ENCODE peak calls at places on chromosomes 6 and 20, in ten cellular contexts. F, P, R, L, J, B, D, I, V and Z are unnamed samples.
A peak's percentile ranks its signal among the peaks of the same experiment; 100 is the strongest.

GRCh38 chr6:114649298-114649697 is 306.5 kb upstream of the HS3ST5 start:
- DNase-seq in V (no peak), I (no peak), F (no peak), P (no peak), L (no peak), R (no peak), B (no peak), D (no peak), J (no peak), Z (no peak)

GRCh38 chr6:157831424-157832249 is 8.6 kb downstream of the SNX9 start:
- DNase-seq in J (no peak), P (no peak), V (no peak), F (no peak), R (no peak), D (peak; percentile 22), B (no peak), I (no peak), L (no peak), Z (no peak)

GRCh38 chr6:112049996-112050395 is 3.9 kb upstream of the CCN6 start:
- DNase-seq in D (no peak), J (no peak), I (no peak), R (no peak), P (no peak), F (no peak), B (no peak), L (no peak), V (no peak), Z (no peak)

GRCh38 chr6:56534680-56535419 is 107.8 kb downstream of the DST start:
- DNase-seq in J (no peak), R (no peak), I (peak; percentile 31), V (no peak), L (no peak), D (no peak), P (no peak), F (no peak), B (no peak), Z (no peak)

GRCh38 chr20:35302421-35303335 is 10.5 kb upstream of the FAM83C start:
- DNase-seq in D (peak; percentile 52), L (no peak), J (peak; percentile 67), I (no peak), R (no peak), F (no peak), B (no peak), P (peak; percentile 88), V (no peak), Z (no peak)

GRCh38 chr6:15132854-15133670 is 112.8 kb upstream of the JARID2 start:
- DNase-seq in D (peak; percentile 13), I (peak; percentile 65), V (no peak), J (peak; percentile 48), R (peak; percentile 95), B (no peak), P (peak; percentile 90), L (no peak), F (peak; percentile 40), Z (no peak)

GRCh38 chr6:166471797-166472260 is 89.1 kb upstream of the MPC1 start:
- DNase-seq in D (no peak), J (no peak), L (peak; percentile 25), F (no peak), R (no peak), P (no peak), V (no peak), B (no peak), I (no peak), Z (no peak)

GRCh38 chr6:24868765-24869164 is 67.0 kb downstream of the RIPOR2 start:
- DNase-seq in D (no peak), P (no peak), F (no peak), L (no peak), J (no peak), I (no peak), V (no peak), B (no peak), R (no peak), Z (no peak)

GRCh38 chr6:142008776-142009175 is 123.9 kb upstream of the GJE1 start:
- DNase-seq in B (no peak), D (no peak), V (no peak), J (no peak), P (no peak), L (no peak), I (no peak), R (peak; percentile 28), F (no peak), Z (no peak)

GRCh38 chr6:142009647-142010046 is 123.1 kb upstream of the GJE1 start:
- DNase-seq in R (peak; percentile 98), I (no peak), D (peak; percentile 30), F (peak; percentile 42), B (no peak), J (peak; percentile 52), L (no peak), V (no peak), P (peak; percentile 72), Z (no peak)

GRCh38 chr6:142013286-142013685 is 119.4 kb upstream of the GJE1 start:
- DNase-seq in V (no peak), L (no peak), R (peak; percentile 84), D (peak; percentile 79), J (peak; percentile 87), I (no peak), P (peak; percentile 92), F (no peak), B (no peak), Z (no peak)

GRCh38 chr6:142011775-142012174 is 121.0 kb upstream of the GJE1 start:
- DNase-seq in F (no peak), R (no peak), L (no peak), B (no peak), D (no peak), P (no peak), J (no peak), V (no peak), I (no peak), Z (no peak)

DNA sequence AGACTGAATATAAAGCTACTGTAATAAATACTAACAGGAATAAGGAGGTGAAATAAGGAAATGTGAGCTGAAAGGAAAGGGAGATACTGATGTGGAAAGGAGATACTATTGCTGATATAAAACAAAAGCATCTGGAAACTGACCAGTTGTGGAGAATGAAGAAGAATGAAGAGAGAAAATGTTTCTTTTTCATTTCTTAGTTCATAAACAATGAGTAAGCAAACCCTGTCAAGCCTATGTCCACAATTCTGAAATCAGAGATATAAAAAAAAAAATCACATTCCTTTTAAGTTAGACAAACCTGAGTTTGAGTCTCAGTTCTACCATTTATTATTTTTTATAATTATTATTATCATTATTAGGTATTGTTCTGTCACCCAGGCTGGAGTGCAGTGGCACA is 121.6 kb upstream of the GJE1 start:
- DNase-seq in F (no peak), R (no peak), I (no peak), P (peak; percentile 72), D (peak; percentile 52), L (no peak), J (peak; percentile 40), B (no peak), V (no peak), Z (no peak)
- H3K4me1 ChIP-seq in F (peaks cover 33% of the 10 kb centered on the region), R (peaks cover 94% of the 10 kb centered on the region), I (no peaks in the 10 kb centered on the region), P (peaks cover 20% of the 10 kb centered on the region), D (peaks cover 35% of the 10 kb centered on the region), L (no peaks in the 10 kb centered on the region), J (peaks cover 22% of the 10 kb centered on the region), B (no peaks in the 10 kb centered on the region), V (no peaks in the 10 kb centered on the region), Z (no peaks in the 10 kb centered on the region)

GRCh38 chr6:30914854-30915590 is 984 bp downstream of the VARS2 start:
- DNase-seq in P (no peak), L (no peak), R (no peak), F (peak; percentile 14), J (no peak), D (no peak), I (no peak), B (no peak), V (peak; percentile 40), Z (no peak)

GRCh38 chr6:30914076-30914853 is at the start of gene VARS2:
- DNase-seq in I (peak; percentile 91), L (peak; percentile 96), J (peak; percentile 92), B (peak; percentile 85), F (peak; percentile 99), D (peak; percentile 97), R (peak; percentile 80), V (peak; percentile 90), P (peak; percentile 88), Z (peak; percentile 88)

GRCh38 chr6:30917487-30917886 is 3.4 kb downstream of the VARS2 start:
- DNase-seq in I (no peak), P (no peak), R (no peak), L (no peak), V (no peak), J (no peak), B (no peak), D (no peak), F (no peak), Z (no peak)

GRCh38 chr6:30913721-30914075 is 340 bp upstream of the VARS2 start:
- DNase-seq in V (no peak), F (no peak), L (no peak), P (no peak), I (no peak), B (no peak), D (no peak), R (no peak), J (no peak), Z (no peak)

DNA sequence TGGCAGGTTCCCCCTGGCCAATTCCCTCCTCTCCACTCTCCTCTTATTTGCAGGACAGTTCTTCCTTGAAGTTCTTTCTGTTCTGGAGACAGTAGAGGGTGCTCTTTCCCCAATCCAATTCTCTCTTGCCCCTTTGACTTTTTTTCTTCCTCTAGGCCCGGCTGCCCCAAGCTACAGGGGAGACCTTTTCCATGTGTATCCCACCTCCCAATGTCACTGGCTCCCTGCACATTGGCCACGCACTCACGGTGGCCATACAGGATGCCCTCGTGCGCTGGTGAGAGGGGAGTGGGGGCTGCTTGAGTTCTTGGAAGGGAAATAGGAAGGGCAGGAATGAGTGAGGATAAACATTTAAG is 1.5 kb downstream of the VARS2 start:
- DNase-seq in L (no peak), D (peak; percentile 86), F (peak; percentile 45), B (peak; percentile 11), V (no peak), J (peak; percentile 78), R (peak; percentile 55), I (peak; percentile 55), P (peak; percentile 71), Z (no peak)
- H3K4me3 ChIP-seq in L (no peak overlapping the region), D (no peak overlapping the region), F (no peak overlapping the region), B (no peak overlapping the region), V (peak overlapping the region; percentile 76), J (no peak overlapping the region), R (no peak overlapping the region), I (no peak overlapping the region), P (no peak overlapping the region), Z (no peak overlapping the region)

GRCh38 chr6:10403385-10404106 is 11.3 kb downstream of the TFAP2A start:
- DNase-seq in L (no peak), R (no peak), J (peak; percentile 36), D (peak; percentile 86), I (no peak), F (peak; percentile 66), P (peak; percentile 85), B (no peak), V (no peak), Z (no peak)
- H3K4me1 ChIP-seq in L (peaks cover 17% of the 10 kb centered on the region), R (peaks cover 38% of the 10 kb centered on the region), J (peaks cover 8% of the 10 kb centered on the region), D (peaks cover 8% of the 10 kb centered on the region), I (peaks cover 48% of the 10 kb centered on the region), F (peaks cover 66% of the 10 kb centered on the region), P (peaks cover 2% of the 10 kb centered on the region), B (peaks cover 14% of the 10 kb centered on the region), V (no peaks in the 10 kb centered on the region), Z (peaks cover 13% of the 10 kb centered on the region)

DNA sequence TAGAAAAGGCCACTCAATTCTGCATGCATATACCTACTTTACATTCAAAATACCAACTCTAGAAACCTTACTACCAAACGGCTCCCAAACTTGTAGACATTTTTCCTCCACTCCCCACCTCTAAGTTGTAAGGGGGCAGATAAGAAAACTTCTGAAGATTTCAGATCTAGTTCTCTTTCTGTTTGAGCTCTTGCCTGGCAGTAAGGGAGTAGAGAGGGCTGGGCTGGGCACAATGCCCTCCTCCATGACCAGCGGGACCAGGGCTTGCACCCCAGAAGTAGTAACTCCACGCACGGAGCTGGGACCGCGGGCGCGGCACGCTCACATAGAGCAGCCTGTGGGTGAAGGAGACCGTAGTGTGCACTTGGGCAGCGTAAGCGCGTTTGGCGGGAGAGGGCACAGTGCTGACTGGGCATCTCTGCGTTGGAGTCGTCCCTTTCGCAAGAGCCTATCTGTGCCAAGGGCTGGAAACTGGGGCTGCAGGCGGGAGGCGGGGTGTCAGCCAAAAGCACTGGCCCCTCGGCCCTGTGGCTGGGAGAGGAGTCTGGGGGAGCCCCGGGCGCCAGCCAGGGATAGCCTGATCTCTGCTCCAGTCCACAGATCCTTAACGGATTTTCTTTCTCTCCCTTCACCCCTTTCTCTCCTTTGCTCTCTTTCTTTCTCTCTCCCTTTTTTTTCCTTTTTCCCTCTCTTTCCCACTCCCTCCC is 32.4 kb downstream of the PHACTR1 start:
- DNase-seq in R (no peak), B (no peak), D (no peak), F (no peak), V (no peak), L (no peak), P (no peak), J (no peak), I (no peak), Z (no peak)
- H3K4me3 ChIP-seq in R (no peak overlapping the region), B (no peak overlapping the region), D (no peak overlapping the region), F (no peak overlapping the region), V (no peak overlapping the region), L (no peak overlapping the region), P (no peak overlapping the region), J (no peak overlapping the region), I (no peak overlapping the region), Z (no peak overlapping the region)